ENCODE peak calls at places on chromosomes 6 and 20, in ten cellular contexts. D, Z, N, C, G, W, K, L, S and A are unnamed samples.

GRCh38 chr6:93412452-93412851 is 6.9 kb downstream of the EPHA7 start:
- DNase-seq in D (no peak), Z (no peak), N (no peak), C (no peak), G (no peak), W (no peak), K (no peak), L (no peak), S (no peak), A (no peak)

GRCh38 chr6:127939442-127940066 is 38.7 kb upstream of the THEMIS start:
- DNase-seq in D (no peak), Z (peak; percentile 18), N (no peak), C (no peak), G (no peak), W (peak; percentile 36), K (no peak), L (no peak), S (no peak), A (no peak)

GRCh38 chr6:95364016-95364604 is 213.2 kb upstream of the MANEA start:
- DNase-seq in D (no peak), Z (no peak), N (no peak), C (peak; percentile 10), G (no peak), W (no peak), K (peak; percentile 10), L (no peak), S (no peak), A (peak; percentile 1)

GRCh38 chr6:90222724-90223198 is 73.9 kb downstream of the BACH2 start:
- DNase-seq in D (no peak), Z (no peak), N (no peak), C (no peak), G (no peak), W (no peak), K (peak; percentile 65), L (peak; percentile 41), S (no peak), A (no peak)

GRCh38 chr6:159074120-159074684 is 29.4 kb upstream of the TAGAP start:
- DNase-seq in D (peak; percentile 26), Z (no peak), N (no peak), C (no peak), G (no peak), W (peak; percentile 35), K (peak; percentile 46), L (no peak), S (no peak), A (peak; percentile 23)

GRCh38 chr6:108727966-108728730 is 120.1 kb upstream of the ARMC2 start:
- DNase-seq in D (no peak), Z (no peak), N (no peak), C (no peak), G (no peak), W (no peak), K (no peak), L (no peak), S (no peak), A (no peak)

GRCh38 chr6:74277749-74278148 is 581.7 kb downstream of the CD109 start:
- DNase-seq in D (no peak), Z (no peak), N (no peak), C (no peak), G (no peak), W (peak; percentile 19), K (peak; percentile 17), L (no peak), S (no peak), A (no peak)

GRCh38 chr20:50504231-50504823 is 5.9 kb upstream of the PTPN1 start:
- DNase-seq in D (no peak), Z (no peak), N (no peak), C (no peak), G (no peak), W (peak; percentile 61), K (no peak), L (no peak), S (no peak), A (no peak)

GRCh38 chr6:137157601-137158000 is 15.8 kb downstream of the IL22RA2 start:
- DNase-seq in D (no peak), Z (no peak), N (no peak), C (no peak), G (no peak), W (peak; percentile 45), K (no peak), L (no peak), S (no peak), A (no peak)

GRCh38 chr6:704037-704436 is 11.1 kb upstream of the EXOC2 start:
- DNase-seq in D (no peak), Z (no peak), N (no peak), C (no peak), G (no peak), W (no peak), K (peak; percentile 86), L (no peak), S (no peak), A (no peak)

GRCh38 chr6:700490-700889 is 7.6 kb upstream of the EXOC2 start:
- DNase-seq in D (no peak), Z (no peak), N (no peak), C (no peak), G (no peak), W (no peak), K (no peak), L (no peak), S (no peak), A (no peak)

GRCh38 chr6:701215-701614 is 8.3 kb upstream of the EXOC2 start:
- DNase-seq in D (no peak), Z (no peak), N (no peak), C (no peak), G (no peak), W (no peak), K (no peak), L (no peak), S (no peak), A (no peak)

GRCh38 chr6:703562-703961 is 10.6 kb upstream of the EXOC2 start:
- DNase-seq in D (no peak), Z (no peak), N (no peak), C (no peak), G (no peak), W (peak; percentile 43), K (no peak), L (no peak), S (no peak), A (no peak)

DNA sequence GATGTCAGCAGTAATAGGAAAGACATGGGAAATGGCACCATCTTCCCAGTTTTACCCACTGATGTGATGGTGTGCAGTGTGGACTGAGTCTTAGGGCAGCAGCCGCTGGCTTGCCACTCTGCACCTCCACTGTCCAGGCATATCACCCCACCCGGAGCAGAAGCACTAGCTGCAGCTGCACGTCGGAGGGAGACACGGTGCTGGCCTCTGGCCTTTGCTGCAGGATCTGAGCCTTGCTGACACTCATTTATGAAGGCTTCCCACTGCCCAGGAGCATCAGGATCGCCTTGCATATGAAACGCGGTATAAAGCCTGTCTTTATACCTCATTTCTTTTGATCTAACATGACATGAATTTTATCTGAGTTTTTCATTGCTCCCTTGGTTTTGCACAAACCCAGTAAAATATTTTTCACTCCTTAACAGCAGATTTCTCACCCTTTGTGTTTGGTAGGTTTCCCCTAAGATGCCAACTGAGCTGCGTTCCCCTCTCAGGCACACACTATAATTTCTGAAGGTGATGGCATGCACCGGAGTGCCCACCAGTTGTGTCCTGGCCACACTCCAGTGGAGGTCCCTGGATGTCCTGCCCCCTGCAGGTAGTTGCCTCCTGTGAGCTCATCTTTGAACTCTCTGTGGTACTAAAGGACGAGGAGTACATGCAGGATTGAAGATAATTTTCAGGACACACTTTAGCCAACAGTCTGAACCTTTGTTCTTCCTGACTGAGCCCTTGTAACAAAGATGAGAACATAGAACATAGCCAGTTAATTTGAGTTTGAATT is 8.9 kb upstream of the EXOC2 start:
- DNase-seq in D (no peak), Z (no peak), N (no peak), C (no peak), G (no peak), W (no peak), K (no peak), L (no peak), S (no peak), A (no peak)
- TF ChIP-seq CTCF in D (no peak), Z (peak; percentile 10), N (no peak), C (no peak), G (no peak), W (no peak), K (no peak), L (no peak), S (no peak), A (peak; percentile 35)

DNA sequence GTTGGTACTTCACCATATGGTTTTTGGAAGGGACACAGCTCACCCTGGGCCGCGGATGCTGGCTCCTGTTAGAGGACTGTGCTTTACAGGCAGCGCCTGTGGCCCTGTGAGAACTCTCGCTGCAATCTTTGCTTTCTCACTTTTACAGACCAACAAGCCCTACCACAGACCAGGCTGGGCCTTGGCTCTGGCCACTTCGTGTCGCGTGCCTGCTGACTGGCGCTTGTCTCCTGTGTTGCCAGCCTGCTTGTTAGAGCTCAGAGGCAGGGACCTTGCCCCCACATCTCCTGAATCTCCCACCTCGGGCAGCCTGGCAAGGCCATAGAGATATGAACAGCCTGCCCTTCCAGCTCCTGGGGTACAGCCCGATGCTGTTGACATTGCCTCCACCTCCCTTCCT is 56.1 kb downstream of the SYNJ2 start:
- DNase-seq in D (no peak), Z (no peak), N (no peak), C (no peak), G (peak; percentile 40), W (no peak), K (no peak), L (no peak), S (peak; percentile 70), A (no peak)
- H3K36me3 ChIP-seq in D (no peaks in the 10 kb centered on the region), Z (peaks cover 22% of the 10 kb centered on the region), N (peaks cover 5% of the 10 kb centered on the region), C (no peaks in the 10 kb centered on the region), G (peaks cover 15% of the 10 kb centered on the region), W (peaks cover 8% of the 10 kb centered on the region), K (peaks cover 20% of the 10 kb centered on the region), L (no peaks in the 10 kb centered on the region), S (peaks cover 5% of the 10 kb centered on the region), A (peaks cover 4% of the 10 kb centered on the region)

GRCh38 chr20:21513181-21513663 is 642 bp downstream of the NKX2-2 start:
- DNase-seq in D (no peak), Z (no peak), N (no peak), C (no peak), G (no peak), W (no peak), K (no peak), L (no peak), S (no peak), A (no peak)
- H3K4me3 ChIP-seq in D (no peak overlapping the region), Z (no peak overlapping the region), N (peak overlapping the region; percentile 21), C (no peak overlapping the region), G (peak overlapping the region; percentile 27), W (no peak overlapping the region), K (no peak overlapping the region), L (no peak overlapping the region), S (peak overlapping the region; percentile 43), A (no peak overlapping the region)

DNA sequence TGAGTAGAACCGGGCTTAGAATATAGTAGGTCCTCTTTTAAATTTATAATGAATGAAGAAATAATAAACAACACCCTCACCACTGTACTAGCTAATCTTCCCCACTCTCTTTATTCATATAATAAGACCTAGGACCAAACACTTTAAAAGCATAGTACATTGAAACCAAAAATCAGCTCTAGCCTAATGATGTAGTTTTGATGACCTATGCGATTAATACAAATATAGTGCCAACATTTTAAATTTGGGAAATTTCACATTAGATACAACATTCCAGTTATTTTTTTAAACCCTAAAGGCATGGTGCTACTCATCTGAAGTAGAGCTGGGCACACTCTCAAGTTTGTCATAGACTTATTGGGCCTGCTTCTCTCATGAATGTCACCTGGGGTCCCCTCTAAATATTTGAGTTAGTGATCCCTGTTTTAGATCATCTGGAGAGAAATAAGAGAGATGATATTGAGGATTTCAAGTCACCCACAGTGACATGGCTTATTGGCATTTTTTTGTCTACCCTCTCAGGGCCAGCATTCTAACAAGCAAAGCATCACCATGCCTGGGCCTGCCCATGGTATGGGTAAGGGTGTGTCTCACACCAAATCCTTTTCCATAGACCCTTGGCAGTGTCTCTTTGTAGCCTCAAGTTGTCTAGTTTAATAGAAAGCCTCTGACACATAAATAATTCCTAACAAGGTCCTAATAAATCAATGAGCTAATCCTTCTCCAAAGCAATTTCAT is 319.8 kb downstream of the HIVEP2 start:
- DNase-seq in D (no peak), Z (no peak), N (no peak), C (no peak), G (no peak), W (no peak), K (no peak), L (no peak), S (no peak), A (no peak)
- TF ChIP-seq CTCF in D (no peak), Z (no peak), N (no peak), C (no peak), G (no peak), W (no peak), K (no peak), L (no peak), S (no peak), A (no peak)